ENCODE peak calls at places on chromosomes 16 and 17, in seven cellular contexts. H, R, D, T, Q, F and Y are unnamed samples.
A peak's percentile ranks its signal among the peaks of the same experiment; 100 is the strongest.

GRCh38 chr16:4471869-4472268 is 2.6 kb downstream of the NMRAL1 start:
- DNase-seq in H (no peak), R (no peak), D (no peak), T (no peak), Q (no peak), F (no peak), Y (no peak)

GRCh38 chr16:88977845-88978607 is 1.0 kb upstream of the CBFA2T3 start:
- DNase-seq in H (no peak), R (no peak), D (no peak), T (no peak), Q (no peak), F (no peak), Y (no peak)

GRCh38 chr16:25888873-25889272 is 197.1 kb downstream of the HS3ST4 start:
- DNase-seq in H (no peak), R (no peak), D (no peak), T (no peak), Q (no peak), F (no peak), Y (no peak)

GRCh38 chr17:28570716-28571254 is 539 bp downstream of the PIGS start:
- DNase-seq in H (no peak), R (no peak), D (peak; percentile 52), T (peak; percentile 74), Q (no peak), F (peak; percentile 19), Y (peak; percentile 38)

GRCh38 chr16:78129349-78129748 is 29.9 kb downstream of the WWOX start:
- DNase-seq in H (no peak), R (no peak), D (no peak), T (no peak), Q (no peak), F (no peak), Y (no peak)

GRCh38 chr17:51585514-51586104 is 325.3 kb downstream of the UTP18 start:
- DNase-seq in H (no peak), R (peak; percentile 26), D (no peak), T (no peak), Q (no peak), F (no peak), Y (no peak)

GRCh38 chr17:64218066-64218465 is 45.0 kb downstream of the TEX2 start:
- DNase-seq in H (no peak), R (no peak), D (no peak), T (no peak), Q (no peak), F (no peak), Y (peak; percentile 19)

GRCh38 chr17:18225562-18226283 is at the start of gene LLGL1:
- DNase-seq in H (no peak), R (no peak), D (no peak), T (no peak), Q (peak; percentile 67), F (no peak), Y (no peak)

GRCh38 chr16:24102120-24102740 is 153.9 kb upstream of the CACNG3 start:
- DNase-seq in H (no peak), R (no peak), D (peak; percentile 0), T (no peak), Q (no peak), F (no peak), Y (no peak)

GRCh38 chr17:79940381-79941087 is 95.1 kb downstream of the TBC1D16 start:
- DNase-seq in H (no peak), R (no peak), D (no peak), T (no peak), Q (peak; percentile 63), F (peak; percentile 18), Y (no peak)

GRCh38 chr17:8426094-8426720 is 9.5 kb upstream of the NDEL1 start:
- DNase-seq in H (no peak), R (no peak), D (no peak), T (no peak), Q (no peak), F (no peak), Y (no peak)

GRCh38 chr16:49563666-49564065 is 190.1 kb downstream of the C16orf78 start:
- DNase-seq in H (no peak), R (no peak), D (peak; percentile 18), T (no peak), Q (no peak), F (no peak), Y (no peak)

GRCh38 chr17:74712756-74713155 is at the start of gene CD300LF:
- DNase-seq in H (no peak), R (no peak), D (no peak), T (no peak), Q (no peak), F (no peak), Y (no peak)

GRCh38 chr17:2362416-2362815 is 25.1 kb downstream of the SGSM2 start:
- DNase-seq in H (no peak), R (no peak), D (no peak), T (no peak), Q (no peak), F (no peak), Y (no peak)

GRCh38 chr17:21286771-21287702 is 2.5 kb downstream of the MAP2K3 start:
- DNase-seq in H (no peak), R (peak; percentile 88), D (no peak), T (peak; percentile 71), Q (no peak), F (no peak), Y (peak; percentile 29)

GRCh38 chr16:15523092-15523541 is 88.7 kb downstream of the BMERB1 start:
- DNase-seq in H (no peak), R (no peak), D (no peak), T (no peak), Q (no peak), F (peak; percentile 21), Y (peak; percentile 50)

GRCh38 chr17:80751460-80752368 is 207.1 kb downstream of the RPTOR start:
- DNase-seq in H (no peak), R (no peak), D (peak; percentile 94), T (no peak), Q (no peak), F (no peak), Y (no peak)

GRCh38 chr17:63173450-63173849 is 207.4 kb downstream of the TANC2 start:
- DNase-seq in H (no peak), R (no peak), D (no peak), T (no peak), Q (no peak), F (no peak), Y (no peak)

GRCh38 chr17:49327835-49328784 is 33.9 kb downstream of the ZNF652 start:
- DNase-seq in H (no peak), R (no peak), D (peak; percentile 42), T (no peak), Q (no peak), F (no peak), Y (peak; percentile 49)

GRCh38 chr17:64212122-64212521 is 50.9 kb downstream of the TEX2 start:
- DNase-seq in H (no peak), R (no peak), D (peak; percentile 71), T (no peak), Q (no peak), F (no peak), Y (no peak)

GRCh38 chr17:29586676-29587469 is 2.6 kb downstream of the GIT1 start:
- DNase-seq in H (no peak), R (no peak), D (no peak), T (no peak), Q (no peak), F (no peak), Y (no peak)

GRCh38 chr17:29587591-29587990 is 1.9 kb downstream of the GIT1 start:
- DNase-seq in H (no peak), R (no peak), D (no peak), T (no peak), Q (no peak), F (no peak), Y (no peak)

GRCh38 chr17:29588561-29589411 is 662 bp downstream of the GIT1 start:
- DNase-seq in H (no peak), R (no peak), D (peak; percentile 69), T (peak; percentile 67), Q (no peak), F (peak; percentile 44), Y (peak; percentile 61)

GRCh38 chr17:29589524-29590260 is at the start of gene GIT1:
- DNase-seq in H (no peak), R (peak; percentile 90), D (peak; percentile 96), T (peak; percentile 81), Q (peak; percentile 92), F (peak; percentile 89), Y (peak; percentile 92)

GRCh38 chr17:29588017-29588557 is 1.4 kb downstream of the GIT1 start:
- DNase-seq in H (no peak), R (no peak), D (peak; percentile 47), T (no peak), Q (no peak), F (no peak), Y (peak; percentile 18)
- H3K4me1 ChIP-seq in H (peaks cover 70% of the 10 kb centered on the region), R (peaks cover 69% of the 10 kb centered on the region), D (peaks cover 30% of the 10 kb centered on the region), T (peaks cover 82% of the 10 kb centered on the region), Q (peaks cover 76% of the 10 kb centered on the region), F (peaks cover 76% of the 10 kb centered on the region), Y (peaks cover 72% of the 10 kb centered on the region)

DNA sequence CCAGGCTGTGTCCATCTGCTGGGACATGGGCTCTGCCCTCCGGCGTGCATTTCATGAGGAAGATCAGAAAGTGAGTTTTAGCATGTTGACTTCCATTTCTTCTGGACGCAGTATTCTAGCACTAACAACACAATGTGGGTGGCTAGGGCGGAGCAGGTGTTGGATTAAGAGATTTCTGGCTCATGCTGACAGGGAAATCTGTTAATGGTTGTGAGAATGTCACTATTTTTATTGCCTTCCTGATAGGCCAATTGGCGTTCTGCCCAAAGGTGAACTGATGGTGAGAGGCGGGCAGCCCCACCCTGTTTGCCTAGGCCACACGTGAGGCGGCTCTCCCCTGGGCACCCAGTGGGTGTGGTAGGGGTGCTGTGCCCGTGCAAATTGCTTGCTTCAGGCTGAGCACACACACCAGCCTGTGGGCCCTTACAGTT is 30.8 kb downstream of the PGS1 start:
- DNase-seq in H (no peak), R (peak; percentile 83), D (no peak), T (no peak), Q (no peak), F (no peak), Y (no peak)
- H3K4me1 ChIP-seq in H (no peaks in the 10 kb centered on the region), R (peaks cover 41% of the 10 kb centered on the region), D (peaks cover 3% of the 10 kb centered on the region), T (peaks cover 56% of the 10 kb centered on the region), Q (peaks cover 12% of the 10 kb centered on the region), F (peaks cover 55% of the 10 kb centered on the region), Y (peaks cover 4% of the 10 kb centered on the region)

GRCh38 chr17:82531431-82531881 is 11.9 kb downstream of the FOXK2 start:
- DNase-seq in H (no peak), R (no peak), D (peak; percentile 88), T (no peak), Q (no peak), F (no peak), Y (no peak)
- H3K4me1 ChIP-seq in H (peaks cover 67% of the 10 kb centered on the region), R (peaks cover 66% of the 10 kb centered on the region), D (peaks cover 47% of the 10 kb centered on the region), T (peaks cover 76% of the 10 kb centered on the region), Q (peaks cover 78% of the 10 kb centered on the region), F (peaks cover 60% of the 10 kb centered on the region), Y (peaks cover 67% of the 10 kb centered on the region)

DNA sequence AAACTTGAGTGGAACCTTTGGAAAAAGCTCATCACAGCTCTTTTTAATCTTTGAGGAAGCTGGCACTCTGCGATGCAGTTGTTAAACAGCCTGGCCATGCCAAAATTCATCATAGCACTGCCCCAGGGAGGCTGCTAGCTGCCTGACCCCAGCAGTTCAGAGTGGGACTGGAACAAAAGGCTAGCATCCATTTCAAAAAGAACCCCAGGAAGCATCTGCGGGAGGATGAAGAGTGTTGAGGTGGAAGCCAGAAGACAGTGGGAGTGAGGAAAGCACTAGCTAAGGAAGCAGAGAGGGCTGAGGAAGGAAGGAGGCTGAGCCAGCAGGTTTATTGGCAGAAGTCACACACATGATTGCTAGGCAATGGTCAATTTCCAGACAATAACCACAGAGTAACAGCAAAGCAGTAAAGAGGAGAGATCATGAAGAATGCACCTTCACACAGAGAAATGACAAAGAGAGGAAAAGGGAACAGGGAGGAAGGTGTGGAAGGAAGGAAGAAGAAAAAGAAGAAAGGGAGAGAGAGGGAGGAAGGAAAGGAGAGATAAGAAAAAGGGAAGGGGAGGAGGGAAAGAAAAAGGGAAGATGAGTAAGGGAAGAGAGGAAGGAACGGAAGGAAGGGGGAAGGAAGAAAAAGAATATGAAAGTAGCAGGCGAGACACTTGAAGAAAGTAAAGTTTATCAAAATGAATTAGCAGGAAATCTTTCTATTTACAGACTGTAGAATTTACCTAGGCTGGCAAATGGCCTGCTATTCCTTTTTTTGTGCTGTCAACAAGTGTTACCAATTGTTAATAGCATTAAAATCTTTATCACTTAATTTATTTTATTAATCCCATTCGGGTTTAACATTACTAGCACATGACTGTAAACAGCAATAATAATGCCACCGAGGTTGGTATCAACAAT is 270.0 kb upstream of the PSMD7 start:
- DNase-seq in H (no peak), R (no peak), D (no peak), T (no peak), Q (no peak), F (no peak), Y (no peak)
- H3K4me1 ChIP-seq in H (no peaks in the 10 kb centered on the region), R (no peaks in the 10 kb centered on the region), D (no peaks in the 10 kb centered on the region), T (no peaks in the 10 kb centered on the region), Q (no peaks in the 10 kb centered on the region), F (no peaks in the 10 kb centered on the region), Y (no peaks in the 10 kb centered on the region)